ENCODE peak calls at places on chromosomes 6 and 20, in six cellular contexts. O is sigmoid colon, C is esophagus squamous epithelium, F is neuronal stem cell, L is tibial artery, R is psoas muscle. G is an unnamed sample. For H3K9me3, the result is how much of the 10 kb centered on the place peaks cover.

GRCh38 chr6:160974304-160974771 is 17.2 kb upstream of the MAP3K4 start:
- DNase-seq in L (no peak), F (no peak), C (no peak), O (peak), R (peak), G (no peak)

GRCh38 chr6:14948586-14949245 is 297.2 kb upstream of the JARID2 start:
- DNase-seq in F (no peak), R (no peak), O (no peak), L (no peak), C (no peak), G (no peak)

GRCh38 chr20:50303573-50304500 is 113.2 kb downstream of the CEBPB start:
- DNase-seq in C (no peak), L (peak), O (peak), F (no peak), R (peak), G (no peak)

GRCh38 chr6:43014434-43014909 is 423 bp downstream of the KLHDC3 start:
- DNase-seq in L (no peak), C (no peak), F (no peak), R (no peak), O (no peak), G (no peak)

GRCh38 chr6:122246906-122247658 is 152.4 kb upstream of the HSF2 start:
- DNase-seq in R (peak), F (no peak), L (no peak), O (no peak), C (no peak), G (no peak)

GRCh38 chr6:38387994-38388393 is 251.7 kb downstream of the BTBD9 start:
- DNase-seq in L (no peak), O (no peak), R (no peak), C (no peak), F (no peak), G (no peak)

GRCh38 chr6:3138341-3138740 is 19.0 kb downstream of the TUBB2A start:
- DNase-seq in R (no peak), C (no peak), L (no peak), O (no peak), F (no peak), G (no peak)

GRCh38 chr6:63816979-63817436 is 181.4 kb downstream of the PHF3 start:
- DNase-seq in L (no peak), O (no peak), C (no peak), R (no peak), F (no peak), G (no peak)

GRCh38 chr6:135116566-135116965 is 61.9 kb upstream of the HBS1L start:
- DNase-seq in F (no peak), C (no peak), L (no peak), O (no peak), R (no peak), G (no peak)

GRCh38 chr20:54116550-54117235 is 46.3 kb upstream of the BCAS1 start:
- DNase-seq in L (no peak), R (no peak), C (no peak), F (no peak), O (no peak), G (no peak)

GRCh38 chr6:78398292-78398691 is 469.1 kb upstream of the IRAK1BP1 start:
- DNase-seq in F (no peak), L (no peak), R (no peak), O (no peak), C (no peak), G (no peak)

GRCh38 chr6:12602342-12602741 is 114.2 kb upstream of the PHACTR1 start:
- DNase-seq in R (no peak), O (no peak), L (no peak), C (no peak), F (no peak), G (no peak)

GRCh38 chr6:56101141-56101553 is 146.2 kb downstream of the COL21A1 start:
- DNase-seq in C (no peak), O (no peak), L (no peak), R (no peak), F (no peak), G (no peak)

GRCh38 chr20:60055740-60056139 is 97.5 kb downstream of the CDH26 start:
- DNase-seq in R (no peak), C (no peak), F (no peak), O (peak), L (peak), G (no peak)

GRCh38 chr20:47620808-47621805 is 119.4 kb downstream of the NCOA3 start:
- DNase-seq in O (no peak), L (no peak), C (no peak), R (no peak), F (peak), G (no peak)

GRCh38 chr6:54262956-54263355 is 45.3 kb upstream of the TINAG start:
- DNase-seq in C (no peak), L (no peak), R (no peak), O (no peak), F (no peak), G (no peak)

GRCh38 chr20:15396900-15397299 is 1059.5 kb upstream of the FLRT3 start:
- DNase-seq in R (no peak), L (no peak), O (no peak), F (no peak), C (no peak), G (no peak)

GRCh38 chr6:22295145-22295544 is 1.7 kb downstream of the PRL start:
- DNase-seq in C (no peak), F (no peak), O (no peak), R (no peak), L (no peak), G (no peak)

GRCh38 chr6:5513393-5513792 is 252.1 kb downstream of the FARS2 start:
- DNase-seq in O (no peak), F (no peak), C (no peak), L (no peak), R (no peak), G (no peak)

GRCh38 chr20:21265457-21266190 is 37.5 kb upstream of the XRN2 start:
- DNase-seq in F (no peak), L (no peak), C (no peak), R (no peak), O (no peak), G (no peak)

GRCh38 chr20:53692465-53693067 is 98.9 kb upstream of the ZNF217 start:
- DNase-seq in C (no peak), F (no peak), L (peak), R (no peak), O (peak), G (no peak)

GRCh38 chr6:135211306-135211702 is 30.2 kb downstream of the MYB start:
- DNase-seq in R (no peak), F (no peak), L (no peak), C (no peak), O (no peak), G (no peak)

GRCh38 chr6:63571382-63571882 is 848 bp upstream of the LOC128125822 start:
- DNase-seq in F (no peak), O (no peak), R (no peak), C (no peak), L (no peak), G (no peak)

GRCh38 chr20:59173938-59174496 is 10.4 kb downstream of the ZNF831 start:
- DNase-seq in C (no peak), L (no peak), F (no peak), O (no peak), R (no peak), G (no peak)

GRCh38 chr20:62977613-62978558 is 25.4 kb downstream of the SLC17A9 start:
- DNase-seq in O (no peak), L (no peak), R (no peak), C (no peak), F (no peak), G (peak)

GRCh38 chr6:13924949-13925881 is at the start of gene RNF182:
- DNase-seq in R (no peak), C (no peak), L (no peak), O (no peak), F (peak), G (peak)

GRCh38 chr20:61643631-61644386 is 391.7 kb downstream of the CDH4 start:
- DNase-seq in L (no peak), F (no peak), O (no peak), R (no peak), C (no peak), G (no peak)

GRCh38 chr20:61636531-61637116 is 384.6 kb downstream of the CDH4 start:
- DNase-seq in L (no peak), F (no peak), R (no peak), C (no peak), O (no peak), G (no peak)

GRCh38 chr20:61639200-61639599 is 387.1 kb downstream of the CDH4 start:
- DNase-seq in C (no peak), L (no peak), O (no peak), F (no peak), R (no peak), G (no peak)

GRCh38 chr20:61640846-61641245 is 388.8 kb downstream of the CDH4 start:
- DNase-seq in F (no peak), R (no peak), O (no peak), L (no peak), C (no peak), G (no peak)

DNA sequence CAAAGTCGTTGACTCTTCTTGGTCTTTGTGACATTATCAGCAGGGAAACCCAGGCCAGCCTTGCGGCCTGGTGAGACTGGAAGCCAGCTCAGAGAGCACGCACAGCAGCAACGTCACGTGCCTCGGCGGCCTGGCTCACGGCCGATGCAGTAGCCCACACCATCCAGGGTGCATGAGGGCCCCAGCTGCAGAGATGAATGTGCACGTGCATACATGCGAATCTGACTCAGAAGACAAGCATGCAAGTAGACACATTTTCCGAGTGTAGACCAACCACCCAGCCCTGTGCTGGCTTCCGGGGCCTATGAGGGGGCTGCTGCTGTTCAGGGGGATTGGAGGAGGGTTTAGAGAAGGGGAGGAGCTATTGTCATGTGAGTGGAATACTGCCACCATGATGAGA is 388.1 kb downstream of the CDH4 start:
- DNase-seq in C (no peak), O (no peak), F (no peak), R (no peak), L (no peak), G (no peak)
- H3K9me3 ChIP-seq in C (under half), O (under half), F (under half), R (under half), L (under half), G (under half)

DNA sequence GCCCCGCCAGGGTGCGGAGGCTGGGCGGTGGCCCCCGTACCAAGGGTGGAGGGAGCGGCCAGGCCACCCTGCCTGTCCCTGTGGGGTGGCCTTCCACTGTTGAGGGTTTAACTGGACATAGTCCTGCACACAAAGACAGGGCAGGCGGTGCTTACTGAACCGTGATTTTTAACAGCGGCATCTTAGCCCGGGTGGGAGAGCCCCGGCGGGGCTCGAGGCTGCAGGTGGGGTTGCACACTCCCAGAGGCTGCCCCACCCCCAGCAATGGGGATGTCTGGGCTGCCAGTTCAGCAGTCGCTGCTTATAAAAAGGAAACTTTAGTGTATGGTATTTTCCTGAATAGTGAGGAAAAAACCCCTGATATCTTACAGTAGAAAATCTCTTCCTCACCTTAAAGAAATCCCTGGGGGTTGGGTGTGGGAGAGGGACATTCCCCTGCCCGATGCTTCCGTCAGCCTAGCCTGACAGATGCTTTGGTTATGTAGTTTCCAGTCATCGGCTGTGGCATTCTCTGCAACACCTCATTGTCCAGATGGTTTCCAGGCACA is 79.4 kb downstream of the IRF4 start:
- DNase-seq in L (no peak), F (no peak), R (no peak), O (no peak), C (no peak), G (no peak)
- H3K9me3 ChIP-seq in L (under half), F (under half), R (under half), O (under half), C (under half), G (under half)

DNA sequence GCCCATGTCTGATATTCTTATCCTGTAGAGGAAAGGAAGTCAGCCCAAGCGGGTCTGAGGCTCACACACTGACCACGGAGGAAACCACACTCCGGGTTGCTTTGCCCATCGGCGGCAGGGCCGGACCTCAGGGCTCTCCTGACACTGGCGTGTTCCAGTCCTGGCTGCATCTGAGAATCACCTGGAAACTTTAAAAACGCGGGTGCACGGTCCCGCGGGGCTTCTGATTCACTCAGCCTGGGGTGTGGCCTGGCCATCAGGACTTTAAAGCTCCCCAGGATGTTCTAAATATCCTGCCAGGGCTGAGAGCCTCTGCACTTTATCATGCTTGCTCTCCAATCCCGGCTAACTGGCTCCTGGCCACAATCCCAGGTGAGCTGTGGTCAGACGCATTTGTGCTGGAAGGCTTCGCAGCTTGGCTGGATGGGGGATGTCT is 47.7 kb upstream of the DACT2 start:
- DNase-seq in L (no peak), C (no peak), R (no peak), O (peak), F (no peak), G (no peak)
- H3K9me3 ChIP-seq in L (under half), C (under half), R (under half), O (under half), F (under half), G (under half)

DNA sequence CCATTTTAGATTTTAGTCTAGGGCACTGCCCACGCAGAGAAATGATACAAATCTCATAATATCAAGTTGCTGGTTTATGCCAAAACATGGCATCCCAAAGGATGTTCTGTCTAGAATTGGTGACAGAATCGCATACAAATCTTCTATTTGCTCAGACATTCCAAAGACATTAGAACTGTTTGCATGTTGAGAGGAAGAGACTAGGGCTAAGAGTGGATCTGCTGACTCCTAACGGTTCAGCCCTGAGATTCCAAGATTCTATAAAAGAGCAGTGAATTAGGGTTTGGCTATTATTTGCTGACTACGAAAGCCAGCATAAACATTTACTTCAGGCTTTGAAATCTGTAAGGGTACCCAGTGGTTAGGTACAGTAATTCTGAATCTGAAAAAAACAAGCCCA is 3.6 kb downstream of the EPB41L2 start:
- DNase-seq in R (no peak), C (no peak), F (no peak), O (no peak), L (no peak), G (no peak)
- H3K9me3 ChIP-seq in R (under half), C (under half), F (under half), O (under half), L (under half), G (under half)

GRCh38 chr6:99967052-99967451 is 27.0 kb downstream of the MCHR2 start:
- DNase-seq in O (no peak), L (no peak), R (no peak), C (no peak), F (no peak), G (no peak)
- H3K9me3 ChIP-seq in O (under half), L (under half), R (under half), C (under half), F (under half), G (under half)

DNA sequence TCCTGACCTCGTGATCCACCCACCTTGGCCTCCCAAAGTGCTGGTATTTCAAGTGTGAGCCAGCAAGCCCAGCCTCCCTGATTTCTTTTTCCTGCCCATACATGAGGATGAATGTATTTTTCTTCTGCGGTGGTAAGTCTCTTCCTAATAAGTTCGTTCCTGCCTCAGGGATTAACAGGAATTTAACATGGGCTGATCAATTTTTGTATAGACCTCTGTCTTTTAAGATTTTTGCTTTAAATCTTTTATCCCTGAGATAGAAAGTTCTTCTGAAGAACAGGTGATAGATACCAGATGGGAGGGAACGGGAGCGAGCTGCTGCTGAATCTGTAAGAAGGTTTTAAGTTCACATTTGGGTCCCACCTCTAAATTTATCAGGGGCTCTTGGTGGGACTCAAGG is 7.0 kb upstream of the ZNFX1 start:
- DNase-seq in R (no peak), C (no peak), O (no peak), F (no peak), L (no peak), G (no peak)
- H3K9me3 ChIP-seq in R (under half), C (under half), O (under half), F (half or more), L (under half), G (half or more)

DNA sequence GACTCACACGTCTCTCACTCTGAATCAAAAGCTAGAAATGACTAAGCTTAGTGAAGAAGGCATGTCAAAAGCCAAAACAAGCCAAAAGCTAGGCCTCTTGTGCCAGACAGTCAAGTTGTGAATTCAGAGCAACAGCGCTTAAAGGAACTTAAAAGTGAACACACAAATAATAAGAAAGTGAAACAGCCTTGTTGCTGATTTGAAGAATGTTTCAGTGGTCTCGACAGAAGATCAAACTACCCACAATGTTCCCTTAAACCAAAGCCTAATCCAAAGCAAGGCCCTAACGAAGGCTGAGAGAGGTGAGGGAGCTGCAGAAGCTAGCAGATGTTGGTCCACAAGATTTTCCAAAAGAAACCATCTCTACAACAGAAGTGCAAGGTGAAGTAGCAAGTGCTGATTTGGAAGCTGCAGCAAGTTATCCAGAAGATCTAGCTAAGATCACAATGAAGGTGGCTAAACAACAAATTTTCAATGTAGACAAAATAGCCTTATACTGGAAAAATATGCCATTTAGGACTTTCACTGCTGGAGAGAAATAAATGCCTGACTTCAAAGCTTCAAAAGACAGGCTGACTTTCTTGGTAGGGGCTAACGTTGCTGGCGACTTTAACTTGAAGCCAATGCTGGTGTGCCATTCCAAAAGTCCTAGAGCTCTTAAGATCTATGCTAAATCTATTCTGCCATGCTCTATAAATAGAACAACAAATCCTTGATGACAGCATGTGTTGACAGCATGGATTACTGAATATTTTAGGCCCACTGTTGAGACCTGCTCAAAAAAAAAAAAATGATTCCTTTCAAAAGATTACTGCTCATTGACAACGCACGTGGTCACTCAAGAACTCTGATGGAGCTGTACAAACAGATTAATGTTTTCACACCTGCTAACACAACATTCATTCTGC is 40.3 kb downstream of the SEC63 start:
- DNase-seq in O (no peak), F (no peak), L (no peak), C (no peak), R (no peak), G (no peak)
- H3K9me3 ChIP-seq in O (under half), F (half or more), L (under half), C (under half), R (under half), G (under half)

G was measured in T-helper 17 cell.